ENCODE peak calls at places on chromosomes 11 and 22, in ten cellular contexts. H is Peyer's patch, M is neural progenitor cell, W is heart left ventricle, F is tibial artery, P is Caco-2, Z is GM23338, G is kidney epithelial cell, O is pancreas, D is left ventricle myocardium inferior. K is an unnamed sample.

GRCh38 chr11:28793282-28793738 is 685.1 kb downstream of the METTL15 start:
- DNase-seq in H (no peak), M (peak; percentile 27), W (no peak), F (no peak), P (no peak), Z (peak; percentile 91), G (no peak), O (no peak), D (no peak), K (no peak)

GRCh38 chr11:111119751-111120150 is 125.8 kb upstream of the POU2AF2 start:
- DNase-seq in H (no peak), M (no peak), W (no peak), F (no peak), P (no peak), Z (peak; percentile 5), G (no peak), O (no peak), D (no peak), K (no peak)

GRCh38 chr11:7904910-7905309 is 26.2 kb downstream of the OR10A6 start:
- DNase-seq in H (no peak), M (peak; percentile 33), W (no peak), F (no peak), P (no peak), Z (peak; percentile 68), G (no peak), O (no peak), D (no peak), K (no peak)

GRCh38 chr22:27433585-27434190 is 367.9 kb downstream of the MN1 start:
- DNase-seq in H (no peak), M (no peak), W (no peak), F (no peak), P (peak; percentile 58), Z (no peak), G (no peak), O (peak; percentile 57), D (no peak), K (no peak)

GRCh38 chr11:40434941-40435340 is 1024.5 kb downstream of the LRRC4C start:
- DNase-seq in H (no peak), M (no peak), W (no peak), F (no peak), P (no peak), Z (no peak), G (no peak), O (no peak), D (no peak), K (no peak)

GRCh38 chr22:42202669-42203068 is 67.8 kb downstream of the TCF20 start:
- DNase-seq in H (no peak), M (no peak), W (no peak), F (no peak), P (no peak), Z (no peak), G (no peak), O (no peak), D (no peak), K (no peak)

GRCh38 chr11:107827041-107827440 is 31.5 kb downstream of the SLC35F2 start:
- DNase-seq in H (no peak), M (no peak), W (no peak), F (no peak), P (no peak), Z (no peak), G (no peak), O (no peak), D (no peak), K (no peak)

GRCh38 chr11:19777032-19777341 is 64.3 kb downstream of the NAV2 start:
- DNase-seq in H (no peak), M (peak; percentile 70), W (no peak), F (no peak), P (no peak), Z (no peak), G (no peak), O (peak; percentile 71), D (no peak), K (no peak)

GRCh38 chr22:36554101-36554500 is 25.1 kb upstream of the EIF3D start:
- DNase-seq in H (no peak), M (no peak), W (no peak), F (no peak), P (no peak), Z (peak; percentile 62), G (no peak), O (no peak), D (no peak), K (no peak)

DNA sequence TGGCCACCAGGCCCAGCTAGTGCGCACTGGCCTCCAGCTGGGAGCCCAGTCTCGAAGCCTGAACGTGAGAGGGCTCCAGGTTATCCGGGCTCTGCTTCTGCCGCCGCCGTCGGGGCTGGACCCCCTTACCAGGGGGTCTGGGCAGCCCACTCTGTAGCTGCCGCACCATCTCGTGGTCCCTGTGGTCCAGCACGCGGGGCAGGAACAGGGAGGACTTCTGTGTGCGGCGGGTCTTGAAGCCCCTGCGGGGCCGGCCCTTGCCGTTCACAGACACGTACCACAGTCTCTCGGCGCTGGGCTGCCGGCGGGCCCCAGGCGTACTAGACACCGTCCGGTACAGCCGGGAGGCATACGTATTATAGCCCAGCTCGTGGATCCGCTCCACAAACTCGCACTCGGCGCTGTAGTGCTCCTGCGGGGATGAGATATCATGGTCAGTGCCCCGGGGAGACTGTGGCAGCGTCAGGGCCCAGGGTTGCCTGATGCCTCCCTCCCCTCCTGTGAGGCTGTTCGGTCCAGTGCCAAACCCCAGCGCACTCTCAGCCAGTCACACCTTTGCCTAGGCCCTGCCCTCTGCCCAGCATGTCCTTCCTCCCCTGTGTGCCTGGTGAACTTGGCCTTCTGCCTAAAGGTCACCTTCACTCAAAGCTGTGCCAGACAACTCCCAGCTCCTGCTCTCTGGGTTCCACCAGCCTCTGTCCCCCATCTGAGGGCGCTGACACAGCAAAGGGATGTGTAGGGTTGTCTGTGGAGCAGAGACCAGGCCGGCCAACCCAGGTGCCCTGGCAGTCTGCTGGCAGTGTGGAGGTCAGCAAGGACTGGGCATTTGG is 8.7 kb downstream of the FGF3 start:
- DNase-seq in H (no peak), M (no peak), W (no peak), F (no peak), P (no peak), Z (no peak), G (no peak), O (no peak), D (no peak), K (no peak)
- H3K27me3 ChIP-seq in H (no peaks in the 10 kb centered on the region), M (peaks cover 20% of the 10 kb centered on the region), W (peaks cover 42% of the 10 kb centered on the region), F (no peaks in the 10 kb centered on the region), P (peaks cover 1% of the 10 kb centered on the region), Z (peaks cover 9% of the 10 kb centered on the region), G (peaks cover 23% of the 10 kb centered on the region), O (no peaks in the 10 kb centered on the region), D (peaks cover 62% of the 10 kb centered on the region), K (peaks cover 12% of the 10 kb centered on the region)

DNA sequence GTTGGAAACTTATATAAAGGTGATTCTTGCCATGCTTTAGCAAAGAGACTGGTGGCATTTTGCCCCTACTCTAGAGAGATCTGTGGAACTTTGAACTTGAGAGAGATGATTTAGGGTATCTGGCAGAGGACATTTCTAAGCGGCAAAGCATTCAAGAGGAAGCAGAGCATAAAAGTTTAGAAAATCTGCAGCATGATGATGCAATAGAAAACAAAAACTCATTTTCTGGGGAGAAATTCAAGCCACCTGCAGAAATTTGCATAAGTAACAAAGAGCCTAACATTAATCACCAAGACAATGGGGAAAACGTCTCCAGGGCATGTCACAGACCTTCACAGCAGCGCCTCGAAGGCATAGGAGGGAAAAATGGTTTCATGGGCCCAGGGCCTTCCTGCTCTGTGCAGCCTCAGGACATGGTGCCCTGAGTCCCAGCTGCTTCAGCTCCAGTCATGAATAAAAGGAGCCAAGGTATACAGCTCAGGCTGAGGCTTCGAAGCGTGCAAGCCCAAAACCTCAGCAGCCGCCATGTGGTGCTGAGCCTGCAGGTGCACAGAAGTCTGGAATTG is 83.4 kb downstream of the MRTFA start:
- DNase-seq in H (no peak), M (no peak), W (no peak), F (no peak), P (no peak), Z (peak; percentile 44), G (no peak), O (no peak), D (no peak), K (no peak)
- H3K4me3 ChIP-seq in H (no peak overlapping the region), M (no peak overlapping the region), W (no peak overlapping the region), F (no peak overlapping the region), P (no peak overlapping the region), Z (no peak overlapping the region), G (no peak overlapping the region), O (no peak overlapping the region), D (no peak overlapping the region), K (no peak overlapping the region)

GRCh38 chr11:115871161-115871750 is 367.0 kb upstream of the CADM1 start:
- DNase-seq in H (no peak), M (no peak), W (no peak), F (no peak), P (no peak), Z (no peak), G (no peak), O (no peak), D (no peak), K (no peak)

GRCh38 chr11:115872418-115872817 is 368.2 kb upstream of the CADM1 start:
- DNase-seq in H (no peak), M (no peak), W (no peak), F (no peak), P (no peak), Z (no peak), G (no peak), O (no peak), D (no peak), K (no peak)

GRCh38 chr11:115873813-115874212 is 369.6 kb upstream of the CADM1 start:
- DNase-seq in H (no peak), M (no peak), W (no peak), F (no peak), P (no peak), Z (no peak), G (no peak), O (no peak), D (no peak), K (no peak)

GRCh38 chr11:115869131-115869530 is 364.9 kb upstream of the CADM1 start:
- DNase-seq in H (no peak), M (no peak), W (no peak), F (no peak), P (no peak), Z (no peak), G (no peak), O (no peak), D (no peak), K (no peak)

DNA sequence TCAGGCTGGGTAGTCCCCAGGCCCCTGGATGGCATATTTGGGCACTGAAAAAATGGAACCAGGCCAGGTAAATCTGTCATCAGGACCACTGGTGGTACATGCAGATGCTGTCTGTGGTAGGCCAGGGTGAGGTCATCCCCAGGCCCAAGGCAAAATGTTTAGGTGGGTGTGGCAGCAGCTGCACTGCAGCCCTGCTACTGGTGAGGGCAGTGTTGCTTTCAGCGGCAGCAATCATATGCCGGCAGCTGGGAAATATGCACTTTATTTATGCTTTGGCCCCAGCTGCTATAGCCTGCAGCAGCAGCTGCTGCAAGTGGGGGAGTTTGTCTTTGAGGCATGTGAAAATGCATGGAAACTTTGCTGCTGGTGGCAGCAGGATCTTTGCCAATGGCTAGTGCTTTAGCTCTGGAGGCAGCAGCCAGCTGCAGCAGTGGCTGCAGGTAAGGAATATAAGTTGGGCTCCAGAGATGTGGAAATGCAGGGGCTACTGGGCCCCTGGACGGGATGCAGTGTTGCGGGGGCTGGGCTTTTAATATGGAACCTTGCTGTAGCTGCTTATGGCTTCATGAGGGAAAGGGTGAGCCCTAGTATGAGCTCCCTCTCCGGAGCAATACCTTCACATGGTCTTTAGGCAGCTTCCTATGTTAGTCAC is 365.7 kb upstream of the CADM1 start:
- DNase-seq in H (no peak), M (peak; percentile 59), W (no peak), F (no peak), P (peak; percentile 64), Z (peak; percentile 74), G (no peak), O (no peak), D (no peak), K (no peak)
- TF ChIP-seq CTCF in H (peak; percentile 41), M (peak; percentile 69), W (peak; percentile 53), F (no peak), P (peak; percentile 86), Z (peak; percentile 65), G (peak; percentile 71), O (no peak), D (peak; percentile 58), K (no peak)

GRCh38 chr11:134677338-134677948 is 265.4 kb upstream of the B3GAT1 start:
- DNase-seq in H (no peak), M (no peak), W (no peak), F (no peak), P (peak; percentile 20), Z (no peak), G (no peak), O (no peak), D (no peak), K (no peak)
- H3K27me3 ChIP-seq in H (no peaks in the 10 kb centered on the region), M (no peaks in the 10 kb centered on the region), W (peaks cover 31% of the 10 kb centered on the region), F (no peaks in the 10 kb centered on the region), P (no peaks in the 10 kb centered on the region), Z (no peaks in the 10 kb centered on the region), G (no peaks in the 10 kb centered on the region), O (no peaks in the 10 kb centered on the region), D (peaks cover 53% of the 10 kb centered on the region), K (no peaks in the 10 kb centered on the region)